ENCODE peak calls at places on chromosomes 4 and X, in ten cellular contexts. H is mucosa of descending colon, W is epithelial cell of esophagus, B is AG04449, P is cardiac muscle cell, F is ovary, M is kidney epithelial cell, T is GM23338, U is HFFc6, K is MCF 10A. J is an unnamed sample.

GRCh38 chrX:53312946-53313745 is 31.8 kb upstream of the IQSEC2 start:
- DNase-seq in H (no peak), W (peak), B (peak), P (peak), F (peak), M (peak), T (peak), U (peak), K (peak), J (peak)

GRCh38 chr4:17647176-17647806 is 32.9 kb downstream of the MED28 start:
- DNase-seq in H (no peak), W (no peak), B (no peak), P (no peak), F (no peak), M (no peak), T (no peak), U (no peak), K (no peak), J (no peak)

GRCh38 chr4:73650255-73650654 is 30.0 kb upstream of the RASSF6 start:
- DNase-seq in H (no peak), W (peak), B (no peak), P (no peak), F (no peak), M (no peak), T (no peak), U (no peak), K (no peak), J (no peak)

GRCh38 chr4:142097015-142097414 is 460.6 kb downstream of the IL15 start:
- DNase-seq in H (no peak), W (no peak), B (no peak), P (no peak), F (no peak), M (no peak), T (no peak), U (no peak), K (no peak), J (no peak)

GRCh38 chr4:174523003-174523693 is 860 bp upstream of the HPGD start:
- DNase-seq in H (no peak), W (peak), B (no peak), P (peak), F (no peak), M (no peak), T (peak), U (no peak), K (no peak), J (peak)

GRCh38 chr4:108972613-108973283 is 209.9 kb upstream of the ETNPPL start:
- DNase-seq in H (no peak), W (no peak), B (no peak), P (no peak), F (no peak), M (no peak), T (no peak), U (no peak), K (no peak), J (no peak)

GRCh38 chrX:30308263-30309138 is 689 bp downstream of the NR0B1 start:
- DNase-seq in H (no peak), W (peak), B (no peak), P (peak), F (peak), M (no peak), T (peak), U (no peak), K (no peak), J (no peak)

GRCh38 chrX:140132937-140133336 is 167.6 kb upstream of the CXorf66 start:
- DNase-seq in H (no peak), W (no peak), B (no peak), P (no peak), F (no peak), M (no peak), T (peak), U (no peak), K (no peak), J (peak)

GRCh38 chr4:136651932-136652331 is 880.4 kb downstream of the PCDH18 start:
- DNase-seq in H (no peak), W (no peak), B (no peak), P (no peak), F (no peak), M (no peak), T (no peak), U (no peak), K (no peak), J (no peak)

GRCh38 chr4:96676754-96677435 is 837.0 kb downstream of the PDHA2 start:
- DNase-seq in H (no peak), W (no peak), B (no peak), P (no peak), F (no peak), M (no peak), T (no peak), U (no peak), K (no peak), J (no peak)

GRCh38 chr4:70306101-70306500 is 28.7 kb upstream of the CABS1 start:
- DNase-seq in H (no peak), W (no peak), B (no peak), P (no peak), F (no peak), M (no peak), T (no peak), U (no peak), K (no peak), J (no peak)

GRCh38 chr4:127134490-127134889 is 498.3 kb upstream of the INTU start:
- DNase-seq in H (no peak), W (no peak), B (no peak), P (no peak), F (no peak), M (no peak), T (no peak), U (no peak), K (no peak), J (no peak)

GRCh38 chr4:99564921-99565320 is 1.1 kb upstream of the TRMT10A start:
- DNase-seq in H (no peak), W (no peak), B (no peak), P (no peak), F (no peak), M (no peak), T (no peak), U (no peak), K (no peak), J (no peak)

GRCh38 chr4:139030614-139031235 is 15.1 kb downstream of the NOCT start:
- DNase-seq in H (no peak), W (peak), B (no peak), P (peak), F (peak), M (peak), T (peak), U (peak), K (peak), J (peak)

GRCh38 chr4:25878676-25879075 is 15.9 kb upstream of the SEL1L3 start:
- DNase-seq in H (no peak), W (no peak), B (no peak), P (no peak), F (no peak), M (no peak), T (no peak), U (no peak), K (no peak), J (no peak)

GRCh38 chr4:177596035-177596434 is 153.8 kb upstream of the AGA start:
- DNase-seq in H (peak), W (peak), B (peak), P (peak), F (no peak), M (peak), T (no peak), U (peak), K (peak), J (peak)

GRCh38 chr4:1928356-1929235 is 57.4 kb downstream of the NSD2 start:
- DNase-seq in H (no peak), W (peak), B (no peak), P (no peak), F (no peak), M (no peak), T (no peak), U (no peak), K (no peak), J (no peak)

GRCh38 chr4:95162867-95163266 is 385.9 kb downstream of the UNC5C start:
- DNase-seq in H (no peak), W (no peak), B (no peak), P (no peak), F (no peak), M (no peak), T (no peak), U (no peak), K (no peak), J (no peak)

GRCh38 chr4:95165926-95166524 is 382.7 kb downstream of the UNC5C start:
- DNase-seq in H (no peak), W (peak), B (peak), P (peak), F (no peak), M (peak), T (peak), U (peak), K (peak), J (peak)

GRCh38 chr4:95170176-95170575 is 378.6 kb downstream of the UNC5C start:
- DNase-seq in H (no peak), W (no peak), B (no peak), P (no peak), F (no peak), M (no peak), T (no peak), U (no peak), K (no peak), J (no peak)

GRCh38 chr4:95161781-95162469 is 386.8 kb downstream of the UNC5C start:
- DNase-seq in H (no peak), W (no peak), B (no peak), P (no peak), F (no peak), M (no peak), T (no peak), U (no peak), K (no peak), J (no peak)

GRCh38 chr4:95167809-95168208 is 381.0 kb downstream of the UNC5C start:
- DNase-seq in H (no peak), W (no peak), B (no peak), P (no peak), F (no peak), M (no peak), T (no peak), U (no peak), K (no peak), J (no peak)
- TF ChIP-seq CTCF in H (no peak), W (no peak), B (no peak), P (no peak), F (no peak), M (no peak), T (peak), U (no peak), K (no peak), J (no peak)

DNA sequence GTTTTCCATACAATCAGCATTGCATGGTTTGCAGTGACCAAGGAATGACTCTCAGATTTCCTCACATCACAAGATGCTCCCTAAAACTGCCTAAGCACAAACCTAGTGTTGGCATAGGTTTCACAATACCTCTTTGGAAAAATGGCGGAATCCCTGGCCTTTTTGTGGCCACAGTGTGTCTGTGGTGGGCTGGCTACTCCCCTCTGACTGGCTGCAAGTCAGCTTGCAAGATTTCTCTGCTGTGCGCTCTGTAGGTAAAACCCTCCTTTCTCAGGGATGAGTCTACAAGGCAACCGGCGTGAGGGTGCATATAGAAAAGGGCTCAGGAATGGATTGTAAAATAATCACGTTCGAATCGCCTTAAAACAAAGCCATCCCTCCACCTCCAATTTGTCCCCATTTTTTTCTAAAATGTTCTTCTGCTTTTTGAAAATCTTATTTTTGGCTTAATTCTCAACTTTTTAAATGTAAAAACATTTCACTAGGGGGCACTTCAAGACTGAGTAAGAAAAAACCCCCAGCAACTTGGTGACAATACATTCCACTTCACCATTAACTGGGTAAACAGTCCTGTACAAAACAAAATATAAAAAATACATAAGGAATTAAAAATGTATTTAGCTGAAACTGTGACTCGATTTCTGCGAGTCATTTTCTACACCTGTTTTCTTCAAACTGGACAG is 235.6 kb downstream of the STIM2 start:
- DNase-seq in H (no peak), W (no peak), B (no peak), P (no peak), F (no peak), M (no peak), T (peak), U (no peak), K (no peak), J (peak)
- TF ChIP-seq CTCF in H (no peak), W (no peak), B (no peak), P (no peak), F (no peak), M (no peak), T (peak), U (peak), K (no peak), J (no peak)

GRCh38 chr4:171142045-171142444 is 671.2 kb upstream of the GALNTL6 start:
- DNase-seq in H (no peak), W (no peak), B (no peak), P (no peak), F (no peak), M (no peak), T (no peak), U (no peak), K (no peak), J (no peak)

GRCh38 chr4:171142639-171143038 is 670.6 kb upstream of the GALNTL6 start:
- DNase-seq in H (no peak), W (no peak), B (no peak), P (no peak), F (no peak), M (no peak), T (no peak), U (no peak), K (no peak), J (no peak)
- TF ChIP-seq CTCF in H (no peak), W (no peak), B (no peak), P (no peak), F (no peak), M (no peak), T (no peak), U (no peak), K (no peak), J (no peak)

GRCh38 chr4:19399001-19399400 is 852.7 kb upstream of the SLIT2 start:
- DNase-seq in H (no peak), W (no peak), B (no peak), P (no peak), F (no peak), M (no peak), T (no peak), U (peak), K (no peak), J (peak)
- TF ChIP-seq CTCF in H (no peak), W (no peak), B (no peak), P (no peak), F (no peak), M (no peak), T (no peak), U (no peak), K (no peak), J (no peak)

GRCh38 chr4:176032454-176032853 is 33.2 kb upstream of the WDR17 start:
- DNase-seq in H (no peak), W (no peak), B (no peak), P (no peak), F (no peak), M (no peak), T (no peak), U (no peak), K (no peak), J (no peak)

GRCh38 chr4:176034936-176035335 is 30.7 kb upstream of the WDR17 start:
- DNase-seq in H (no peak), W (no peak), B (no peak), P (no peak), F (no peak), M (no peak), T (no peak), U (no peak), K (no peak), J (peak)

GRCh38 chr4:176036585-176037205 is 28.9 kb upstream of the WDR17 start:
- DNase-seq in H (no peak), W (no peak), B (no peak), P (no peak), F (no peak), M (no peak), T (no peak), U (no peak), K (no peak), J (no peak)

GRCh38 chr4:176031927-176032326 is 33.7 kb upstream of the WDR17 start:
- DNase-seq in H (no peak), W (peak), B (no peak), P (no peak), F (no peak), M (no peak), T (no peak), U (no peak), K (peak), J (no peak)

DNA sequence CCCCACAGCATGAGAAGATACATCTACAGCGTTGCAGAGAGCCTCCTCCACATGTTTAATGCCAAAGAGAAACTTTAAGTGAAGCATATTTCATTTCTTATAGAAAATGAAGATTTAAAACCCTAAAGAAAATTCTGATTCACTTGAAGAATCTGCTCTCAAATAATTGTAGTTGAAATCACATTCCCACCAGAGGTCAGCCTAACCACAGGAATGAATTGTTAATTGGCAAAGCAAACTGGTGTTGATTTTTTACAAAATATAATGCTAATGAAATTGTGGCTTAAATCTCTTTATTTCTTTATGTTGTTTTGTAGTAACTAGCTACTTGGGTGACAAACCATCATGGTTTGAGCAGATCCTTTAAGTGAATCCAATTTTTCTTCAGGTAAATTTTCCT is 31.1 kb upstream of the WDR17 start:
- DNase-seq in H (no peak), W (peak), B (peak), P (peak), F (no peak), M (peak), T (peak), U (peak), K (peak), J (peak)
- TF ChIP-seq CTCF in H (no peak), W (peak), B (no peak), P (no peak), F (peak), M (peak), T (peak), U (peak), K (peak), J (no peak)

GRCh38 chr4:134364928-134365327 is 163.3 kb upstream of the PABPC4L start:
- DNase-seq in H (no peak), W (no peak), B (no peak), P (no peak), F (no peak), M (no peak), T (no peak), U (no peak), K (no peak), J (no peak)

DNA sequence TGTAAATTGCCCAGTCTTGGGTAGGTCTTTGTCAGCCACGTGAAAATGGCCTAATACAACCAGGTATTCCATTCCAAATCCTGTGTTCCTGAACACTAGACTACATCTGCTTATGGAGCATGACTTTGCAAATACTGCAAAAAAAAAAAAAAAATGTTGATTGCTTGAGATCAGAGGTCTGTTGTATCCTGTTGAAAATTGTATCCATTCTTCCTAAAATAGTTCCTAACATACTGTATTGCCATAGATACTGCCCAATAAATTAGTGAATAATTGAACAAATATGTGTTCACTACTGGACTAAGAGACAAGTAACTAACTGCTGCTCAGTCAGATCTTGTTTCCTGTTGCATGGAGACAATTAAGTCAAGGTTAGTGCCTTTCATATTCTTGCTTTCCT is 164.3 kb upstream of the PABPC4L start:
- DNase-seq in H (no peak), W (peak), B (no peak), P (no peak), F (no peak), M (no peak), T (no peak), U (peak), K (no peak), J (no peak)
- TF ChIP-seq CTCF in H (no peak), W (no peak), B (no peak), P (no peak), F (no peak), M (no peak), T (no peak), U (no peak), K (no peak), J (no peak)

GRCh38 chr4:61619528-61619927 is 419.4 kb downstream of the ADGRL3 start:
- DNase-seq in H (no peak), W (no peak), B (no peak), P (no peak), F (no peak), M (no peak), T (peak), U (no peak), K (no peak), J (no peak)

GRCh38 chr4:61614256-61614655 is 414.1 kb downstream of the ADGRL3 start:
- DNase-seq in H (no peak), W (peak), B (no peak), P (no peak), F (no peak), M (no peak), T (no peak), U (no peak), K (no peak), J (no peak)
- TF ChIP-seq CTCF in H (no peak), W (no peak), B (no peak), P (no peak), F (no peak), M (no peak), T (no peak), U (no peak), K (no peak), J (no peak)

DNA sequence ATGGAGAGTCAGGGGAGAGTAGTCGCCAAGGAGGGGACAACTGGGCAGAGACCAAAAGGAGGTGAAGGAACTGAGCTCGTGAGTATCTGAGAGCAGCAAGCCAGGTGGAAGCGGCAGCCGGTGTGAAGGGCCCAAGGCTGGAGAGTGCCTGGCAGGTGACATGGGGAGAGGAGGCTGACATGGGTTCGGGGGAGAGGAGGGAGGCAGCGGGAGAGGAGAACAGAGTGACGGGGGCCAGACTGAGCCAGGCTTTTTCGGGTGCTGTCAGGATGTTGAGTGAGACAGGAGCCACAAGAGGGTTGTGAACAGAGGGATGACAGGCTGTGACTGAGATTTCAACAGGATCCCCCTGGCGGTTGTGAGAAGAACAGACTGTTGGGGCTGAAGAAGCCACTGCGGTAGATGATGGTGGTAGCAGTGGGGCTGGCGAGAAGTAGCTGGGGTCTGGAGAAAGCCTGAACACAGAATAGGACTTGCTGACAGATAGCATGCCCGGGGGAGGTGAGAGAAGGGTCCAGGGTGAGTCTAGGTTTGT is 5.7 kb downstream of the ELK1 start:
- DNase-seq in H (no peak), W (peak), B (no peak), P (peak), F (no peak), M (no peak), T (peak), U (peak), K (peak), J (peak)
- TF ChIP-seq CTCF in H (no peak), W (peak), B (peak), P (peak), F (peak), M (peak), T (peak), U (peak), K (peak), J (peak)

DNA sequence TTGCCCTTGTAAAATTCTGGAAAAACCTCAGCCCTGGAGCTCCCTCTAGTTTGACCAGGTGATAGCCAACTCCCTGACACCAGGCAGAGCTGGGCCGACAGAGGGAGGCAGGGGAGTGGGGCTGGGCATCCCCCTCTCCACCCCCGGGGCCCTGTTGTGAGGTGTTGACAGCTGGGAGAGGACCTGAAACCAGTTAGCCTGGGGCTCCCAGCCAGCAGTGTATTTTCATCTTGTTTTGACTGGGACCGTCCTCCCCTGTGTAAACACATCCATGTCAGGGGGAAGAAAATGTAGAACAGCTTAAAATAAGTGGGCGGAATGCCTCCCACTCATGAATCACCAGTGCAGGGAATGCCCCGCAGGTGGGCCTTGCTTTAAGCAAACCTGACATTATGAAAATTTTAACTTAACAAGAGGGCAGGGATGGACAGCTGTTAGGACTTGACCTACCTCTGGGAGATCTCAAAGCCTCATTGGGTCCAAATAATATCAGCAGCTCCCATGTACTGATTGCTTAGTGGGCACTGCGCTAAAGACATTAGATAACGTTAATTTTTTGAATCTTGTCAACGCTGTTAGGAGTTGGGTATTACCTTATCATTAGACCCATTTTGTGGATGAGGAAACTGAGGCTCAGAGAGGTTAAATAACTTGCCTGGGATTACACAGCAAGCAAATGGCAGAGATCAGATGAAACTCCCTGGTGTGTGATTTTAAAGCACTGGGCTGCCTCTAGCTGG is 45.9 kb downstream of the TSC22D3 start:
- DNase-seq in H (no peak), W (peak), B (no peak), P (peak), F (peak), M (no peak), T (peak), U (no peak), K (no peak), J (no peak)
- TF ChIP-seq CTCF in H (no peak), W (no peak), B (no peak), P (no peak), F (no peak), M (peak), T (peak), U (no peak), K (no peak), J (no peak)

J was measured in fibroblast of the aortic adventitia.